ENCODE peak calls at places on chromosomes 4 and X, in ten cellular contexts. M is AG10803; U is aorta; Y is fibroblast of the conjunctiva; K is pons; E is iPS-NIHi11; D is T-helper 1 cell; N is activated T-cell treated with anti-CD3 and anti-CD28 coated beads, Interleukin-2, amount 50 U/mL, for 24 hours; O is stimulated activated CD4-positive, alpha-beta T cell treated with anti-CD3 and anti-CD28 coated beads, Interleukin-12 subunit alpha, Interleukin-12 subunit beta, amount 100 ng/mL, for 4 hours; J is activated effector memory CD4-positive, alpha-beta T cell treated with Interleukin-2 at 50 U/mL for 16 hours. G is an unnamed sample.

GRCh38 chr4:158811704-158812103 is 42.9 kb downstream of the FNIP2 start:
- DNase-seq in M (no peak), U (peak; percentile 66), Y (no peak), K (peak; percentile 75), E (no peak), D (no peak), N (no peak), O (no peak), J (no peak), G (no peak)

GRCh38 chrX:71253253-71254091 is 468 bp downstream of the ZMYM3 start:
- DNase-seq in M (peak; percentile 32), U (peak; percentile 55), Y (peak; percentile 22), K (no peak), E (peak; percentile 72), D (no peak), N (peak; percentile 48), O (peak; percentile 17), J (peak; percentile 7), G (peak; percentile 56)

GRCh38 chr4:186029731-186030421 is 39.1 kb upstream of the TLR3 start:
- DNase-seq in M (peak; percentile 55), U (peak; percentile 92), Y (peak; percentile 76), K (peak; percentile 44), E (peak; percentile 42), D (no peak), N (no peak), O (no peak), J (no peak), G (peak; percentile 36)

GRCh38 chr4:26454961-26455360 is 35.3 kb downstream of the CCKAR start:
- DNase-seq in M (no peak), U (no peak), Y (no peak), K (no peak), E (no peak), D (no peak), N (no peak), O (no peak), J (no peak), G (no peak)

GRCh38 chr4:98528882-98529281 is 129.5 kb downstream of the TSPAN5 start:
- DNase-seq in M (no peak), U (no peak), Y (no peak), K (no peak), E (no peak), D (no peak), N (no peak), O (no peak), J (no peak), G (no peak)

GRCh38 chr4:110475881-110476818 is at the start of gene ENPEP:
- DNase-seq in M (peak; percentile 37), U (peak; percentile 43), Y (peak; percentile 4), K (no peak), E (no peak), D (no peak), N (no peak), O (no peak), J (no peak), G (peak; percentile 31)

GRCh38 chr4:76750716-76751115 is 147.2 kb downstream of the SOWAHB start:
- DNase-seq in M (no peak), U (no peak), Y (no peak), K (no peak), E (no peak), D (no peak), N (no peak), O (no peak), J (no peak), G (no peak)

GRCh38 chr4:186762865-186763264 is 39.2 kb upstream of the FAT1 start:
- DNase-seq in M (no peak), U (no peak), Y (no peak), K (no peak), E (no peak), D (no peak), N (no peak), O (no peak), J (no peak), G (no peak)

GRCh38 chr4:152590179-152591031 is 54.5 kb upstream of the FBXW7 start:
- DNase-seq in M (peak; percentile 96), U (no peak), Y (peak; percentile 95), K (no peak), E (no peak), D (no peak), N (no peak), O (no peak), J (no peak), G (peak; percentile 37)

GRCh38 chr4:2487632-2488031 is 18.7 kb downstream of the RNF4 start:
- DNase-seq in M (no peak), U (no peak), Y (no peak), K (no peak), E (no peak), D (no peak), N (no peak), O (no peak), J (no peak), G (no peak)

GRCh38 chr4:87465739-87466366 is 43.5 kb downstream of the NUDT9 start:
- DNase-seq in M (peak; percentile 68), U (no peak), Y (peak; percentile 43), K (peak; percentile 75), E (no peak), D (no peak), N (no peak), O (no peak), J (no peak), G (no peak)

G was measured in ELF-1.